ENCODE peak calls at places on chromosomes 7 and 10, in four cellular contexts. I, V, C and T are unnamed samples.

GRCh38 chr10:78175444-78175843 is 141.8 kb downstream of the RPS24 start:
- DNase-seq in I (no peak), V (no peak), C (no peak), T (no peak)

GRCh38 chr10:109374215-109374614 is 549.1 kb downstream of the XPNPEP1 start:
- DNase-seq in V (no peak), C (no peak), I (no peak), T (no peak)

GRCh38 chr7:23662124-23662982 is 17.6 kb upstream of the FAM221A start:
- DNase-seq in I (no peak), C (no peak), V (peak), T (no peak)

GRCh38 chr7:22855049-22855392 is 32.4 kb upstream of the TOMM7 start:
- DNase-seq in I (no peak), C (no peak), V (no peak), T (no peak)

GRCh38 chr10:12508165-12508564 is 158.8 kb downstream of the CAMK1D start:
- DNase-seq in I (no peak), C (no peak), V (no peak), T (no peak)

GRCh38 chr7:115477193-115477651 is 553.3 kb downstream of the TFEC start:
- DNase-seq in V (peak), I (no peak), C (no peak), T (no peak)

GRCh38 chr10:78481842-78482241 is 448.2 kb downstream of the RPS24 start:
- DNase-seq in V (no peak), C (no peak), I (no peak), T (no peak)

GRCh38 chr10:27145937-27146336 is 8.2 kb downstream of the YME1L1 start:
- DNase-seq in I (no peak), C (no peak), V (peak), T (no peak)

GRCh38 chr7:85456254-85456653 is 269.4 kb upstream of the SEMA3D start:
- DNase-seq in C (no peak), I (no peak), V (no peak), T (no peak)

GRCh38 chr7:101829856-101830255 is 12.4 kb downstream of the CUX1 start:
- DNase-seq in C (no peak), V (no peak), I (no peak), T (no peak)

GRCh38 chr10:8054243-8054497 is 318 bp upstream of the GATA3 start:
- DNase-seq in V (no peak), I (peak), C (no peak), T (no peak)

GRCh38 chr10:53528974-53529373 is 756.4 kb upstream of the MBL2 start:
- DNase-seq in V (no peak), I (no peak), C (no peak), T (no peak)

GRCh38 chr10:71999360-72000072 is 35.3 kb downstream of the CHST3 start:
- DNase-seq in V (peak), C (no peak), I (no peak), T (peak)

GRCh38 chr10:22301193-22301592 is 15.0 kb upstream of the COMMD3 start:
- DNase-seq in I (no peak), C (no peak), V (peak), T (no peak)

GRCh38 chr10:67284589-67284988 is 358.8 kb downstream of the LRRTM3 start:
- DNase-seq in C (no peak), I (no peak), V (no peak), T (no peak)

GRCh38 chr7:28705350-28705749 is 252.8 kb downstream of the TRIL start:
- DNase-seq in V (no peak), C (no peak), I (no peak), T (no peak)

GRCh38 chr10:82150123-82150900 is 275.3 kb downstream of the NRG3 start:
- DNase-seq in V (peak), C (no peak), I (peak), T (no peak)

GRCh38 chr7:44281811-44282600 is 43.4 kb downstream of the CAMK2B start:
- DNase-seq in C (peak), V (no peak), I (no peak), T (no peak)

GRCh38 chr10:21532694-21533576 is 1.1 kb upstream of the MLLT10 start:
- DNase-seq in V (peak), C (no peak), I (peak), T (no peak)

GRCh38 chr7:43516581-43517342 is 66.1 kb upstream of the STK17A start:
- DNase-seq in C (no peak), I (no peak), V (no peak), T (no peak)

GRCh38 chr10:22598488-22598887 is 115.9 kb downstream of the PIP4K2A start:
- DNase-seq in V (no peak), C (no peak), I (no peak), T (no peak)

GRCh38 chr7:132276986-132277716 is 299.1 kb downstream of the PLXNA4 start:
- DNase-seq in V (no peak), I (peak), C (no peak), T (no peak)

GRCh38 chr10:72935358-72935757 is 19.2 kb downstream of the PLA2G12B start:
- DNase-seq in C (no peak), I (no peak), V (no peak), T (no peak)

DNA sequence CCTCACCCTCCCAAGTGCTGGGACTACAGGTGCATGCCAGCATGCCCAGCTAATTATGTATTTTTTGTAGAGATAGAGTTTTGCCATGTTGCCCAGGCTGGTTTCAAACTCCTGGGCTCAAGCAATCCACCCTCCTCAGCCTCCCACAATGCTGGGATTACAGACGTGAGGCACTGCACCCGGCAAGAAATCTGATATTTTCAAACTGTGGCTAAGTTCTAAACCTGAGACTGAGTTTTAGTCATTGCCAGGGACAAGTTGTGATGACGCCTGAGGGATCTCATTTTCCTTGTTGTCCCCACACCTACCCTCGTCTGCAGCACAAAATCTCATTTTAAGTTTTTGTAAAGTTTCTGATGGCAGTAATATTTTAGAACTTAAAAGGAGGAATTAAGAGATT is 9.8 kb downstream of the AUTS2 start:
- DNase-seq in C (no peak), I (no peak), V (peak), T (no peak)
- TF ChIP-seq CTCF in C (no peak), I (no peak), V (no peak), T (no peak)

GRCh38 chr10:99484626-99485581 is 47.8 kb upstream of the NKX2-3 start:
- DNase-seq in I (peak), V (peak), C (no peak), T (no peak)
- TF ChIP-seq CTCF in I (peak), V (peak), C (no peak), T (no peak)

GRCh38 chr7:35681630-35682029 is 13.3 kb downstream of the HERPUD2 start:
- DNase-seq in C (no peak), I (no peak), V (no peak), T (no peak)

GRCh38 chr7:35677582-35678356 is 17.2 kb downstream of the HERPUD2 start:
- DNase-seq in I (no peak), C (no peak), V (no peak), T (no peak)

GRCh38 chr7:35680403-35681013 is 14.4 kb downstream of the HERPUD2 start:
- DNase-seq in C (no peak), V (no peak), I (no peak), T (no peak)

GRCh38 chr7:35670856-35671569 is 23.9 kb downstream of the HERPUD2 start:
- DNase-seq in C (no peak), I (no peak), V (peak), T (no peak)

DNA sequence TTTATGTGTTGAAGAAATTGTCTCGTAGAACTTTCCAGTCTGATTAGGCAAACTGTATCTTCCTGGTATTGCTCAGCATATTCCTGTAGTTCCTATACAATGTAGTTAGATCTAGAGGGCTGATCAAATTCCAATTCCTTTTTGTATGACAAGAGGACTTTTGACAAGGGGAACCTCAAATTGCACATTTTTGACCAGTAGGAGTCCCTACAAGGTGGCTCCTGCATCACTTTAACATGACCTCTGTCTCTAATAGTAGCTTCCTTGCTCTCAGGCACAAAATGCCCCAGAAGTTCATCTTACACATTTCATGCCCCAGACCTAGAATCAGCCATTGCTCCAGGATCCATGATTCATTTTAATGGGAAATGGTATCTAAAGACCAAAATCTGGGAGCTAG is 18.7 kb downstream of the HERPUD2 start:
- DNase-seq in C (no peak), I (no peak), V (no peak), T (no peak)
- TF ChIP-seq CTCF in C (no peak), I (no peak), V (no peak), T (no peak)

GRCh38 chr7:13282377-13282980 is 595.0 kb downstream of the ARL4A start:
- DNase-seq in C (no peak), I (peak), V (peak), T (no peak)
- TF ChIP-seq CTCF in C (no peak), I (peak), V (peak), T (peak)

GRCh38 chr10:45428611-45429510 is 54.8 kb downstream of the ALOX5 start:
- DNase-seq in I (no peak), C (no peak), V (no peak), T (no peak)
- TF ChIP-seq CTCF in I (no peak), C (no peak), V (no peak), T (no peak)

GRCh38 chr7:10212664-10213063 is 761.0 kb upstream of the PHF14 start:
- DNase-seq in C (no peak), V (no peak), I (no peak), T (no peak)

GRCh38 chr7:10211861-10212260 is 761.8 kb upstream of the PHF14 start:
- DNase-seq in I (no peak), V (no peak), C (no peak), T (no peak)

GRCh38 chr7:10205690-10206089 is 768.0 kb upstream of the PHF14 start:
- DNase-seq in C (no peak), V (no peak), I (no peak), T (no peak)

GRCh38 chr7:10210000-10210399 is 763.7 kb upstream of the PHF14 start:
- DNase-seq in I (no peak), V (no peak), C (no peak), T (no peak)
- TF ChIP-seq CTCF in I (no peak), V (no peak), C (no peak), T (no peak)